ENCODE peak calls at places on chromosomes 13 and 19, in seven cellular contexts. P, Y, M, Q, S, W and L are unnamed samples.

GRCh38 chr13:110541526-110541920 is 20.0 kb downstream of the RAB20 start:
- DNase-seq in P (no peak), Y (no peak), M (no peak), Q (no peak), S (no peak), W (no peak), L (no peak)

GRCh38 chr19:18433039-18433691 is 4.8 kb downstream of the ISYNA1 start:
- DNase-seq in P (peak), Y (no peak), M (no peak), Q (peak), S (peak), W (no peak), L (no peak)

GRCh38 chr19:424546-424945 is 15.6 kb upstream of the C2CD4C start:
- DNase-seq in P (no peak), Y (no peak), M (no peak), Q (no peak), S (no peak), W (no peak), L (no peak)

GRCh38 chr13:33213797-33214196 is 71.8 kb downstream of the STARD13 start:
- DNase-seq in P (no peak), Y (peak), M (no peak), Q (peak), S (no peak), W (no peak), L (no peak)

GRCh38 chr19:13092608-13093260 is 9.9 kb downstream of the LYL1 start:
- DNase-seq in P (no peak), Y (no peak), M (no peak), Q (no peak), S (peak), W (no peak), L (no peak)

GRCh38 chr19:13826652-13827235 is 31.5 kb downstream of the ZSWIM4 start:
- DNase-seq in P (no peak), Y (no peak), M (no peak), Q (no peak), S (no peak), W (no peak), L (no peak)

GRCh38 chr13:42525035-42525504 is 48.9 kb upstream of the TNFSF11 start:
- DNase-seq in P (no peak), Y (peak), M (no peak), Q (no peak), S (no peak), W (peak), L (peak)

GRCh38 chr19:56211718-56212117 is 9.6 kb downstream of the ZSCAN5C start:
- DNase-seq in P (no peak), Y (no peak), M (no peak), Q (no peak), S (no peak), W (no peak), L (no peak)

GRCh38 chr19:54541712-54542111 is 31.9 kb upstream of the LILRA2 start:
- DNase-seq in P (no peak), Y (no peak), M (no peak), Q (no peak), S (no peak), W (no peak), L (no peak)

GRCh38 chr13:74794147-74794546 is 659.9 kb upstream of the KLF12 start:
- DNase-seq in P (no peak), Y (no peak), M (no peak), Q (no peak), S (no peak), W (no peak), L (no peak)

GRCh38 chr19:57191141-57192063 is at the start of gene ZNF264:
- DNase-seq in P (peak), Y (peak), M (peak), Q (peak), S (peak), W (peak), L (no peak)

GRCh38 chr13:49935171-49936084 is 712 bp downstream of the SPRYD7 start:
- DNase-seq in P (peak), Y (peak), M (peak), Q (peak), S (no peak), W (peak), L (no peak)

GRCh38 chr19:39934584-39935233 is at the start of gene FCGBP:
- DNase-seq in P (peak), Y (no peak), M (peak), Q (no peak), S (no peak), W (no peak), L (no peak)

GRCh38 chr13:99316657-99317244 is 9.6 kb upstream of the GPR183 start:
- DNase-seq in P (no peak), Y (peak), M (no peak), Q (no peak), S (no peak), W (no peak), L (no peak)
- TF ChIP-seq CTCF in P (no peak), Y (no peak), M (no peak), Q (no peak), S (no peak), W (no peak), L (no peak)

GRCh38 chr19:28940751-28941500 is 272.0 kb downstream of the UQCRFS1 start:
- DNase-seq in P (no peak), Y (peak), M (no peak), Q (peak), S (no peak), W (no peak), L (no peak)
- H3K4me3 ChIP-seq in P (no peak), Y (no peak), M (no peak), Q (no peak), S (no peak), W (no peak), L (no peak)

GRCh38 chr19:30227071-30227621 is 145.0 kb upstream of the ZNF536 start:
- DNase-seq in P (no peak), Y (peak), M (no peak), Q (peak), S (no peak), W (no peak), L (no peak)

GRCh38 chr19:30228726-30229523 is 143.3 kb upstream of the ZNF536 start:
- DNase-seq in P (no peak), Y (no peak), M (no peak), Q (no peak), S (no peak), W (no peak), L (no peak)

GRCh38 chr19:30226464-30227070 is 145.6 kb upstream of the ZNF536 start:
- DNase-seq in P (no peak), Y (no peak), M (peak), Q (peak), S (no peak), W (no peak), L (no peak)

GRCh38 chr19:30228113-30228725 is 144.0 kb upstream of the ZNF536 start:
- DNase-seq in P (no peak), Y (no peak), M (peak), Q (peak), S (no peak), W (no peak), L (no peak)

DNA sequence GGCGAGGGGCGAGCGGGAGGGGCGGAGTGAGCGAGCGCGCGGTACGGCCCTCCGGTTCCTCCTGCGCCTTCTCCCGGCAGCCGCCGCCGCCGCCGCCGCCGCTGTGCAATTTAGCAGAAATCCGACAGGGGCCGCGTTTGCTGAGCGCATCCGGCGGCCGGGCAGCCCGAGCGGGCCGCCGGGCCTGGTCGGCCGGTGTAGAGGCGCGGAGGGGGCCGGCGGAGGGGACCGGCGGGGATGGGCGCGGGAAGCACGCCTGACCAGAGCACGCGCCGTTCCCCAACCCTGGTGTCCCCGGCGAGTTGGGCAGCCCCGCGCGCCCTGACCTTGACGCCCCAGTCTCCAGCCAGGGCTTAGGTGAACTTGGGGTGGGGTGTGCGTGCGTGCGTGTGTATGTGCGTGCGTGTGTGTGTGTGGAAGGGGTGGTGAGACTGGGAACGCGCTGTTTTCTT is 144.5 kb upstream of the ZNF536 start:
- DNase-seq in P (peak), Y (peak), M (peak), Q (peak), S (no peak), W (peak), L (no peak)
- TF ChIP-seq CTCF in P (peak), Y (peak), M (peak), Q (peak), S (no peak), W (peak), L (peak)

GRCh38 chr19:46922465-46922864 is 61.7 kb downstream of the ARHGAP35 start:
- DNase-seq in P (no peak), Y (no peak), M (no peak), Q (no peak), S (no peak), W (no peak), L (no peak)

GRCh38 chr19:46924874-46925547 is 64.2 kb downstream of the ARHGAP35 start:
- DNase-seq in P (peak), Y (no peak), M (peak), Q (no peak), S (peak), W (peak), L (no peak)

GRCh38 chr19:46916971-46917370 is 56.2 kb downstream of the ARHGAP35 start:
- DNase-seq in P (no peak), Y (no peak), M (no peak), Q (no peak), S (no peak), W (no peak), L (no peak)

GRCh38 chr19:46919324-46919723 is 58.5 kb downstream of the ARHGAP35 start:
- DNase-seq in P (no peak), Y (no peak), M (no peak), Q (no peak), S (no peak), W (peak), L (no peak)

GRCh38 chr19:46920341-46920740 is 59.5 kb downstream of the ARHGAP35 start:
- DNase-seq in P (no peak), Y (no peak), M (no peak), Q (no peak), S (no peak), W (no peak), L (no peak)
- H3K4me3 ChIP-seq in P (no peak), Y (no peak), M (no peak), Q (no peak), S (no peak), W (no peak), L (no peak)

GRCh38 chr13:70347947-70348620 is 239.8 kb upstream of the KLHL1 start:
- DNase-seq in P (no peak), Y (no peak), M (no peak), Q (no peak), S (no peak), W (no peak), L (no peak)

GRCh38 chr13:70357031-70357430 is 248.8 kb upstream of the KLHL1 start:
- DNase-seq in P (no peak), Y (no peak), M (no peak), Q (no peak), S (no peak), W (no peak), L (no peak)

GRCh38 chr13:70353096-70353495 is 244.8 kb upstream of the KLHL1 start:
- DNase-seq in P (no peak), Y (no peak), M (no peak), Q (no peak), S (no peak), W (peak), L (no peak)
- TF ChIP-seq CTCF in P (no peak), Y (no peak), M (peak), Q (no peak), S (no peak), W (no peak), L (peak)

DNA sequence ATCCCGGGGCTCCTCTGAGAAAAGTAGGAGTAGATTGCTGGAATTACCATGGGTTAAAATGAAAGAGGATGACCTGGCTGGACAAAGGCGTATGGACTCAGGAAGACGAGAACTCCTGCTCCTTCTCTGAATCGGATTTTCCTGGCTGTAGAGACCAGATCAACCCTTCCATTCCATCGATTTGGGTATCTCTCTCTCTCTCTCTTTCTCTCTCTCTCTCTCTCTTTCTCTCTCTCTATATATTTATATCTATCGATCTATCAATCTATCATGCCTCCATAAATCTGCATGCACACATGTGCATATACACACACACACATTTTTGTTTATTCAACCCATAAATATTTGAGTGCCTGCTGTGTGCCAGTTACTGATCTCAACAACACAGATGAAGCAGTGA is 234.9 kb downstream of the LMO7 start:
- DNase-seq in P (no peak), Y (no peak), M (no peak), Q (no peak), S (no peak), W (no peak), L (no peak)
- H3K4me3 ChIP-seq in P (no peak), Y (peak), M (no peak), Q (no peak), S (peak), W (peak), L (no peak)